ENCODE peak calls at places on chromosome 17, in eight cellular contexts. K is activated naive CD4-positive, alpha-beta T cell; D is HTR-8/SVneo; P is A549; I is HEK293T; T is left lung; Z is activated CD4-positive, CD25-positive, alpha-beta regulatory T cell; Q is stimulated activated CD8-positive, alpha-beta memory T cell treated with anti-CD3 and anti-CD28 coated beads, Interleukin-4, amount 100 ng/mL, for 1 hour. L is an unnamed sample.

GRCh38 chr17:44831270-44831770 is 1.2 kb upstream of the GJC1 start:
- DNase-seq in P (no peak), I (no peak), T (no peak), Z (no peak), Q (no peak), K (no peak), D (no peak), L (no peak)

GRCh38 chr17:17750881-17751280 is 69.6 kb downstream of the RAI1 start:
- DNase-seq in Q (no peak), T (peak), Z (no peak), P (no peak), D (no peak), K (no peak), I (no peak), L (no peak)

GRCh38 chr17:60713619-60714018 is 36.0 kb downstream of the BCAS3 start:
- DNase-seq in Z (no peak), D (no peak), I (no peak), Q (no peak), K (no peak), T (no peak), P (no peak), L (no peak)

GRCh38 chr17:957856-958421 is 21.6 kb downstream of the NXN start:
- DNase-seq in P (peak), D (no peak), Q (no peak), T (no peak), Z (no peak), K (no peak), I (no peak), L (no peak)

GRCh38 chr17:57724038-57724728 is 20.9 kb downstream of the CCDC182 start:
- DNase-seq in D (no peak), T (no peak), I (no peak), K (no peak), Q (no peak), Z (no peak), P (no peak), L (no peak)

GRCh38 chr17:58338907-58339774 is 10.5 kb upstream of the TSPOAP1 start:
- DNase-seq in Q (no peak), K (peak), P (no peak), Z (no peak), D (peak), T (peak), I (no peak), L (no peak)

GRCh38 chr17:53655591-53655990 is 167.1 kb upstream of the KIF2B start:
- DNase-seq in D (peak), P (no peak), Z (no peak), T (no peak), K (no peak), Q (no peak), I (no peak), L (no peak)

GRCh38 chr17:1374426-1375177 is 25.4 kb downstream of the YWHAE start:
- DNase-seq in P (no peak), Z (no peak), T (no peak), K (no peak), D (no peak), I (no peak), Q (no peak), L (no peak)

L was measured in HuH-7.5.